ENCODE peak calls at places on chromosomes 7 and 10, in four cellular contexts. R is AG08395, M is transverse colon, N is epithelial cell of esophagus. T is an unnamed sample.

GRCh38 chr7:22372863-22373262 is 15.9 kb upstream of the RAPGEF5 start:
- DNase-seq in R (no peak), M (no peak), N (peak; percentile 54), T (no peak)

GRCh38 chr7:47326808-47327207 is 255.1 kb downstream of the TNS3 start:
- DNase-seq in R (peak; percentile 29), M (no peak), N (peak; percentile 54), T (no peak)

GRCh38 chr7:143279186-143280098 is 5.3 kb upstream of the TMEM139 start:
- DNase-seq in R (peak; percentile 77), M (no peak), N (peak; percentile 53), T (peak; percentile 87)

GRCh38 chr7:106681815-106682495 is 21.0 kb upstream of the CCDC71L start:
- DNase-seq in R (peak; percentile 70), M (no peak), N (peak; percentile 22), T (no peak)

GRCh38 chr10:125134916-125135770 is 25.2 kb downstream of the CTBP2 start:
- DNase-seq in R (no peak), M (no peak), N (no peak), T (no peak)

GRCh38 chr10:26755443-26755903 is 58.0 kb downstream of the PDSS1 start:
- DNase-seq in R (peak; percentile 16), M (no peak), N (peak; percentile 74), T (peak; percentile 64)

GRCh38 chr10:133528845-133529575 is 1.8 kb downstream of the CYP2E1 start:
- DNase-seq in R (peak; percentile 35), M (no peak), N (no peak), T (no peak)

GRCh38 chr7:81606078-81606863 is 163.6 kb downstream of the HGF start:
- DNase-seq in R (no peak), M (no peak), N (no peak), T (no peak)

GRCh38 chr10:122911889-122912484 is 1.6 kb downstream of the FAM24A start:
- DNase-seq in R (peak; percentile 70), M (peak; percentile 24), N (peak; percentile 73), T (peak; percentile 53)

GRCh38 chr10:43380610-43381222 is 9.3 kb downstream of the FXYD4 start:
- DNase-seq in R (no peak), M (no peak), N (no peak), T (no peak)

GRCh38 chr7:129640400-129640799 is 28.9 kb downstream of the NRF1 start:
- DNase-seq in R (no peak), M (no peak), N (no peak), T (no peak)

GRCh38 chr7:129334473-129334872 is 99.8 kb upstream of the STRIP2 start:
- DNase-seq in R (no peak), M (no peak), N (no peak), T (no peak)

GRCh38 chr7:101119876-101120275 is 7.0 kb upstream of the SERPINE1 start:
- DNase-seq in R (no peak), M (no peak), N (no peak), T (no peak)

GRCh38 chr10:11713186-11713743 is 28.9 kb upstream of the ECHDC3 start:
- DNase-seq in R (no peak), M (peak; percentile 16), N (peak; percentile 61), T (peak; percentile 69)

GRCh38 chr10:45181483-45181882 is 133.9 kb downstream of the OR13A1 start:
- DNase-seq in R (peak; percentile 27), M (no peak), N (no peak), T (no peak)